ENCODE peak calls at places on chromosome 12, in seven cellular contexts. G, J, I, S, A, R and B are unnamed samples.

GRCh38 chr12:1435456-1435855 is 158.9 kb downstream of the FBXL14 start:
- DNase-seq in G (no peak), J (no peak), I (no peak), S (no peak), A (no peak), R (no peak), B (no peak)

GRCh38 chr12:4958697-4959375 is 49.1 kb downstream of the KCNA1 start:
- DNase-seq in G (peak; percentile 54), J (no peak), I (no peak), S (no peak), A (no peak), R (no peak), B (no peak)

GRCh38 chr12:76312314-76312713 is 35.9 kb downstream of the BBS10 start:
- DNase-seq in G (no peak), J (no peak), I (no peak), S (no peak), A (no peak), R (no peak), B (no peak)

GRCh38 chr12:105221588-105222325 is 14.2 kb downstream of the APPL2 start:
- DNase-seq in G (peak; percentile 94), J (no peak), I (no peak), S (no peak), A (no peak), R (no peak), B (peak; percentile 82)

GRCh38 chr12:110141389-110141788 is 17.2 kb downstream of the IFT81 start:
- DNase-seq in G (no peak), J (peak; percentile 58), I (no peak), S (peak; percentile 55), A (peak; percentile 80), R (no peak), B (no peak)

GRCh38 chr12:103903979-103904378 is 26.2 kb upstream of the HSP90B1 start:
- DNase-seq in G (no peak), J (no peak), I (no peak), S (no peak), A (no peak), R (no peak), B (no peak)

GRCh38 chr12:58809064-58809607 is 111.2 kb downstream of the LRIG3 start:
- DNase-seq in G (no peak), J (no peak), I (no peak), S (no peak), A (no peak), R (no peak), B (no peak)

GRCh38 chr12:123723765-123724164 is 11.6 kb downstream of the ATP6V0A2 start:
- DNase-seq in G (no peak), J (no peak), I (no peak), S (no peak), A (peak; percentile 12), R (peak; percentile 39), B (no peak)

GRCh38 chr12:30415777-30416176 is 279.9 kb downstream of the IPO8 start:
- DNase-seq in G (no peak), J (no peak), I (no peak), S (no peak), A (no peak), R (no peak), B (no peak)

GRCh38 chr12:132356686-132357622 is 27.6 kb upstream of the GALNT9 start:
- DNase-seq in G (no peak), J (peak; percentile 91), I (peak; percentile 72), S (peak; percentile 30), A (no peak), R (no peak), B (no peak)

GRCh38 chr12:14961466-14962155 is at the start of gene ARHGDIB:
- DNase-seq in G (no peak), J (no peak), I (peak; percentile 70), S (peak; percentile 32), A (peak; percentile 72), R (peak; percentile 46), B (no peak)